ENCODE peak calls at places on chromosome X, in eight cellular contexts. One of them, this sample, is unnamed. For H3K4me1, the result is how much of the 10 kb centered on the place peaks cover.

GRCh38 chrX:24229967-24230366 is 80.4 kb downstream of the ZFX start:
- DNase-seq in left lung: no peak
- DNase-seq in GM23338: no peak
- DNase-seq in effector memory CD4-positive, alpha-beta T cell: no peak
- DNase-seq in transverse colon: no peak
- DNase-seq in IMR-90: no peak
- DNase-seq in GM23248: no peak
- DNase-seq in CD8-positive, alpha-beta T cell: no peak
- DNase-seq in this sample: no peak

GRCh38 chrX:109707322-109707721 is 25.7 kb downstream of the ACSL4 start:
- DNase-seq in GM23248: no peak
- DNase-seq in left lung: no peak
- DNase-seq in CD8-positive, alpha-beta T cell: no peak
- DNase-seq in transverse colon: no peak
- DNase-seq in GM23338: no peak
- DNase-seq in IMR-90: no peak
- DNase-seq in effector memory CD4-positive, alpha-beta T cell: no peak
- DNase-seq in this sample: no peak

GRCh38 chrX:154027003-154027402 is 7.3 kb upstream of the IRAK1 start:
- DNase-seq in CD8-positive, alpha-beta T cell: no peak
- DNase-seq in left lung: no peak
- DNase-seq in effector memory CD4-positive, alpha-beta T cell: no peak
- DNase-seq in GM23248: no peak
- DNase-seq in IMR-90: no peak
- DNase-seq in GM23338: no peak
- DNase-seq in transverse colon: no peak
- DNase-seq in this sample: no peak

GRCh38 chrX:7586126-7586525 is 256.8 kb upstream of the VCX start:
- DNase-seq in GM23248: peak
- DNase-seq in CD8-positive, alpha-beta T cell: no peak
- DNase-seq in left lung: no peak
- DNase-seq in GM23338: peak
- DNase-seq in transverse colon: no peak
- DNase-seq in effector memory CD4-positive, alpha-beta T cell: no peak
- DNase-seq in IMR-90: peak
- DNase-seq in this sample: no peak

GRCh38 chrX:49976682-49977197 is 54.3 kb downstream of the CLCN5 start:
- DNase-seq in CD8-positive, alpha-beta T cell: no peak
- DNase-seq in IMR-90: no peak
- DNase-seq in GM23338: no peak
- DNase-seq in left lung: no peak
- DNase-seq in transverse colon: no peak
- DNase-seq in GM23248: no peak
- DNase-seq in effector memory CD4-positive, alpha-beta T cell: no peak
- DNase-seq in this sample: no peak

GRCh38 chrX:104306180-104306579 is 51.4 kb upstream of the ESX1 start:
- DNase-seq in effector memory CD4-positive, alpha-beta T cell: no peak
- DNase-seq in GM23338: no peak
- DNase-seq in GM23248: no peak
- DNase-seq in left lung: no peak
- DNase-seq in CD8-positive, alpha-beta T cell: no peak
- DNase-seq in IMR-90: no peak
- DNase-seq in transverse colon: no peak
- DNase-seq in this sample: no peak

GRCh38 chrX:40383360-40383759 is 197.4 kb upstream of the ATP6AP2 start:
- DNase-seq in transverse colon: no peak
- DNase-seq in GM23248: no peak
- DNase-seq in CD8-positive, alpha-beta T cell: no peak
- DNase-seq in IMR-90: no peak
- DNase-seq in effector memory CD4-positive, alpha-beta T cell: no peak
- DNase-seq in left lung: no peak
- DNase-seq in GM23338: peak
- DNase-seq in this sample: no peak

GRCh38 chrX:152831391-152831790 is 528 bp downstream of the NSDHL start:
- DNase-seq in CD8-positive, alpha-beta T cell: no peak
- DNase-seq in effector memory CD4-positive, alpha-beta T cell: no peak
- DNase-seq in GM23248: peak
- DNase-seq in GM23338: no peak
- DNase-seq in transverse colon: no peak
- DNase-seq in left lung: no peak
- DNase-seq in IMR-90: no peak
- DNase-seq in this sample: no peak

GRCh38 chrX:105972690-105973386 is 65.7 kb downstream of the SERPINA7 start:
- DNase-seq in GM23248: no peak
- DNase-seq in IMR-90: no peak
- DNase-seq in transverse colon: peak
- DNase-seq in effector memory CD4-positive, alpha-beta T cell: no peak
- DNase-seq in CD8-positive, alpha-beta T cell: no peak
- DNase-seq in GM23338: no peak
- DNase-seq in left lung: no peak
- DNase-seq in this sample: no peak

GRCh38 chrX:3743821-3744439 is 30.5 kb upstream of the PRKX start:
- DNase-seq in IMR-90: no peak
- DNase-seq in CD8-positive, alpha-beta T cell: peak
- DNase-seq in GM23338: no peak
- DNase-seq in transverse colon: peak
- DNase-seq in GM23248: no peak
- DNase-seq in effector memory CD4-positive, alpha-beta T cell: peak
- DNase-seq in left lung: no peak
- DNase-seq in this sample: no peak

GRCh38 chrX:74383611-74384010 is 37.7 kb upstream of the SLC16A2 start:
- DNase-seq in left lung: no peak
- DNase-seq in GM23248: peak
- DNase-seq in effector memory CD4-positive, alpha-beta T cell: no peak
- DNase-seq in IMR-90: peak
- DNase-seq in CD8-positive, alpha-beta T cell: no peak
- DNase-seq in GM23338: peak
- DNase-seq in transverse colon: peak
- DNase-seq in this sample: no peak

GRCh38 chrX:119015407-119016242 is 41.2 kb downstream of the LONRF3 start:
- DNase-seq in GM23248: peak
- DNase-seq in GM23338: no peak
- DNase-seq in transverse colon: peak
- DNase-seq in effector memory CD4-positive, alpha-beta T cell: no peak
- DNase-seq in IMR-90: peak
- DNase-seq in CD8-positive, alpha-beta T cell: no peak
- DNase-seq in left lung: peak
- DNase-seq in this sample: peak

GRCh38 chrX:119667111-119667928 is 25.6 kb downstream of the SEPTIN6 start:
- DNase-seq in GM23338: no peak
- DNase-seq in IMR-90: no peak
- DNase-seq in GM23248: no peak
- DNase-seq in effector memory CD4-positive, alpha-beta T cell: no peak
- DNase-seq in transverse colon: no peak
- DNase-seq in left lung: no peak
- DNase-seq in CD8-positive, alpha-beta T cell: no peak
- DNase-seq in this sample: no peak

GRCh38 chrX:106611682-106612402 is at the start of gene RADX:
- DNase-seq in GM23338: peak
- DNase-seq in left lung: peak
- DNase-seq in effector memory CD4-positive, alpha-beta T cell: peak
- DNase-seq in CD8-positive, alpha-beta T cell: peak
- DNase-seq in GM23248: peak
- DNase-seq in transverse colon: peak
- DNase-seq in IMR-90: peak
- DNase-seq in this sample: peak

GRCh38 chrX:124476562-124476961 is 130.2 kb downstream of the SH2D1A start:
- DNase-seq in transverse colon: no peak
- DNase-seq in GM23248: no peak
- DNase-seq in GM23338: no peak
- DNase-seq in IMR-90: no peak
- DNase-seq in effector memory CD4-positive, alpha-beta T cell: no peak
- DNase-seq in CD8-positive, alpha-beta T cell: no peak
- DNase-seq in left lung: no peak
- DNase-seq in this sample: no peak

GRCh38 chrX:107562482-107562881 is 65.8 kb upstream of the PRPS1 start:
- DNase-seq in GM23248: peak
- DNase-seq in CD8-positive, alpha-beta T cell: no peak
- DNase-seq in GM23338: no peak
- DNase-seq in IMR-90: peak
- DNase-seq in transverse colon: no peak
- DNase-seq in left lung: no peak
- DNase-seq in effector memory CD4-positive, alpha-beta T cell: no peak
- DNase-seq in this sample: no peak

GRCh38 chrX:6644411-6644810 is 109.5 kb upstream of the VCX3A start:
- DNase-seq in CD8-positive, alpha-beta T cell: no peak
- DNase-seq in effector memory CD4-positive, alpha-beta T cell: no peak
- DNase-seq in left lung: no peak
- DNase-seq in GM23338: peak
- DNase-seq in transverse colon: no peak
- DNase-seq in GM23248: no peak
- DNase-seq in IMR-90: no peak
- DNase-seq in this sample: no peak

GRCh38 chrX:19649227-19650009 is 134.1 kb upstream of the MAP3K15 start:
- DNase-seq in left lung: no peak
- DNase-seq in GM23248: peak
- DNase-seq in CD8-positive, alpha-beta T cell: no peak
- DNase-seq in effector memory CD4-positive, alpha-beta T cell: no peak
- DNase-seq in IMR-90: peak
- DNase-seq in GM23338: no peak
- DNase-seq in transverse colon: no peak
- DNase-seq in this sample: no peak

GRCh38 chrX:149259241-149259640 is 245.9 kb downstream of the IDS start:
- DNase-seq in effector memory CD4-positive, alpha-beta T cell: no peak
- DNase-seq in GM23338: no peak
- DNase-seq in transverse colon: no peak
- DNase-seq in left lung: no peak
- DNase-seq in CD8-positive, alpha-beta T cell: no peak
- DNase-seq in IMR-90: no peak
- DNase-seq in GM23248: peak
- DNase-seq in this sample: no peak

GRCh38 chrX:119997570-119997969 is 54.0 kb upstream of the NKAP start:
- DNase-seq in transverse colon: no peak
- DNase-seq in IMR-90: no peak
- DNase-seq in CD8-positive, alpha-beta T cell: no peak
- DNase-seq in GM23248: no peak
- DNase-seq in left lung: no peak
- DNase-seq in GM23338: no peak
- DNase-seq in effector memory CD4-positive, alpha-beta T cell: no peak
- DNase-seq in this sample: no peak

GRCh38 chrX:24682739-24683432 is 10.8 kb upstream of the POLA1 start:
- DNase-seq in effector memory CD4-positive, alpha-beta T cell: no peak
- DNase-seq in left lung: no peak
- DNase-seq in GM23248: no peak
- DNase-seq in GM23338: no peak
- DNase-seq in transverse colon: no peak
- DNase-seq in IMR-90: no peak
- DNase-seq in CD8-positive, alpha-beta T cell: no peak
- DNase-seq in this sample: no peak

GRCh38 chrX:2520539-2520938 is 19.8 kb upstream of the DHRSX start:
- DNase-seq in GM23248: no peak
- DNase-seq in CD8-positive, alpha-beta T cell: no peak
- DNase-seq in effector memory CD4-positive, alpha-beta T cell: no peak
- DNase-seq in left lung: no peak
- DNase-seq in IMR-90: no peak
- DNase-seq in GM23338: no peak
- DNase-seq in transverse colon: no peak
- DNase-seq in this sample: no peak
- H3K4me1 ChIP-seq in GM23248: under half
- H3K4me1 ChIP-seq in CD8-positive, alpha-beta T cell: under half
- H3K4me1 ChIP-seq in effector memory CD4-positive, alpha-beta T cell: under half
- H3K4me1 ChIP-seq in left lung: under half
- H3K4me1 ChIP-seq in IMR-90: under half
- H3K4me1 ChIP-seq in GM23338: under half
- H3K4me1 ChIP-seq in transverse colon: under half
- H3K4me1 ChIP-seq in this sample: under half

DNA sequence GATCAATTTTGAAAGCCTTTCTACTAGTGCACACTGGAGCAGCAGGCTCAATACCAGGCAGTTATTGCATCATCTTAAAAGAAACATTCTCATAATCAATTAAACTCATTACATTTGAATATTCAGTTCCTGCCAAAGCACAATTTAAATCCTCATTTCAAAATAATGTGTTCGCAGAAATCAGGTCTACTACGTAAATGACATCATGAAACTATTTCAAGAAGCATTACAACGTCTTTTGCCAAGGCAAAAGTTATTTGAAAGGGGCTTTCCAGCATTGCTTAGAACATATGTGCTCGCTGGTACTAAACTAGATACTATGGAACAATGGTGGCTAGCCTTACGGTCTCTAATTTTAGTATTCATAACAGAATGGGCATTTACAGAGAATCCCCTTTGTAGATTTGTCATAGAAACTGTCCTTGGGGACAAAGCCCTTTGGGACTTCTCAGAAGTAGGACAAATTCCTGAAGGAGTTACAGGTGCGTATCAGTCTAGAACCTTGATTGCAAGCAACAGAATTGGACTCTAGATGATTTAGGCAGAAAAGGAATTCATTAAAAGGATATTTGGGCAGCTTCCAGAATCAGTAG is 27.6 kb upstream of the HUWE1 start:
- DNase-seq in GM23248: no peak
- DNase-seq in CD8-positive, alpha-beta T cell: no peak
- DNase-seq in left lung: no peak
- DNase-seq in transverse colon: no peak
- DNase-seq in IMR-90: peak
- DNase-seq in effector memory CD4-positive, alpha-beta T cell: no peak
- DNase-seq in GM23338: no peak
- DNase-seq in this sample: no peak
- H3K4me3 ChIP-seq in GM23248: no peak
- H3K4me3 ChIP-seq in CD8-positive, alpha-beta T cell: peak
- H3K4me3 ChIP-seq in left lung: no peak
- H3K4me3 ChIP-seq in transverse colon: no peak
- H3K4me3 ChIP-seq in IMR-90: no peak
- H3K4me3 ChIP-seq in effector memory CD4-positive, alpha-beta T cell: peak
- H3K4me3 ChIP-seq in GM23338: no peak
- H3K4me3 ChIP-seq in this sample: no peak

DNA sequence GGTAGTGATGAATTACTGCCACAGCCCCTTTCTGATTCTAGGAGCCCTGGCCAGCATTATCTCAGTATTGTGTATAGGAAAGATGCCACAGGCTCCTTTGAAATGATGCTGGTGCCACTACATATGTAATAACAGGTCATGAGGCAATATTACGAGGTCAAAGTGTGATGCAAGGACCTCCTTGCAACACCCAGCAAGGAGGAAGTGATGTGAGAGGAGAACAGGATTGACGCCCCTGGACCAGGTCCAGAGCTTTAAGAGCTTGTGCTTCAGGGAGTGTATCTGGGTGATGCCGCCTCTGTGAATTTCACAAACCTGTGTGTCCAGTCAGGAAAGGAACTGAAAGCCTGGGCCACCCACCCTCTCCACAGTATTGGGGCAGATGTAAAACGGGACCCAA is 261.8 kb downstream of the MID1IP1 start:
- DNase-seq in left lung: peak
- DNase-seq in IMR-90: no peak
- DNase-seq in effector memory CD4-positive, alpha-beta T cell: no peak
- DNase-seq in CD8-positive, alpha-beta T cell: no peak
- DNase-seq in GM23248: no peak
- DNase-seq in GM23338: no peak
- DNase-seq in transverse colon: peak
- DNase-seq in this sample: no peak
- H3K4me1 ChIP-seq in left lung: under half
- H3K4me1 ChIP-seq in IMR-90: under half
- H3K4me1 ChIP-seq in effector memory CD4-positive, alpha-beta T cell: under half
- H3K4me1 ChIP-seq in CD8-positive, alpha-beta T cell: under half
- H3K4me1 ChIP-seq in GM23248: under half
- H3K4me1 ChIP-seq in GM23338: under half
- H3K4me1 ChIP-seq in transverse colon: under half
- H3K4me1 ChIP-seq in this sample: under half

DNA sequence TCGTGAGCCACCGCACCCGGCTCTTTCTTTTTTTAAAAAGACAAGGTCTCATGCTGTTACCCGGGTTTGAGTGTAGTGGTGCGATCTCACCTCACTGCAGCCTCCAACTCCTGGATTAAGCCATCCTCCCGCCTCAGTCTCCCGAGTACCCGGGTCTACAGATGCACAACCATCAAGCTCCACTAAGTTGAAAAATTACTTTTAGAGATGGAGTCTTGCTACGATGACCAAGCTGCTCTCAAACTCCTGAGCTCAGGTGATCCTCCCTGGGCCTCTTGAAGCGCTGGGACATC is 2.0 kb downstream of the SLC25A6 start:
- DNase-seq in GM23338: no peak
- DNase-seq in IMR-90: no peak
- DNase-seq in CD8-positive, alpha-beta T cell: no peak
- DNase-seq in GM23248: no peak
- DNase-seq in effector memory CD4-positive, alpha-beta T cell: no peak
- DNase-seq in transverse colon: no peak
- DNase-seq in left lung: peak
- DNase-seq in this sample: peak
- H3K4me3 ChIP-seq in GM23338: peak
- H3K4me3 ChIP-seq in IMR-90: no peak
- H3K4me3 ChIP-seq in CD8-positive, alpha-beta T cell: no peak
- H3K4me3 ChIP-seq in GM23248: peak
- H3K4me3 ChIP-seq in effector memory CD4-positive, alpha-beta T cell: no peak
- H3K4me3 ChIP-seq in transverse colon: no peak
- H3K4me3 ChIP-seq in left lung: peak
- H3K4me3 ChIP-seq in this sample: no peak

This sample was measured in ascending aorta.